ENCODE peak calls at places on chromosomes 5 and 9, in five cellular contexts. F is right lobe of liver, S is right atrium auricular region, H is tibial nerve, Q is neural crest cell. X is an unnamed sample.

GRCh38 chr9:101995231-101995630 is 256.8 kb upstream of the GRIN3A start:
- DNase-seq in F (no peak), S (no peak), H (no peak), Q (no peak), X (no peak)

GRCh38 chr9:73049280-73049679 is 96.4 kb upstream of the ALDH1A1 start:
- DNase-seq in F (no peak), S (no peak), H (no peak), Q (no peak), X (no peak)

GRCh38 chr5:98599016-98599415 is 174.4 kb upstream of the RGMB start:
- DNase-seq in F (no peak), S (no peak), H (no peak), Q (no peak), X (no peak)

GRCh38 chr9:125997510-125997823 is 250.3 kb downstream of the PBX3 start:
- DNase-seq in F (peak), S (no peak), H (no peak), Q (no peak), X (peak)

GRCh38 chr5:10576121-10576789 is 12.4 kb downstream of the ANKRD33B start:
- DNase-seq in F (peak), S (peak), H (no peak), Q (no peak), X (no peak)

GRCh38 chr5:135466178-135467050 is 14.3 kb upstream of the TIFAB start:
- DNase-seq in F (peak), S (peak), H (peak), Q (peak), X (peak)

GRCh38 chr9:111805841-111806241 is 11.1 kb upstream of the SHOC1 start:
- DNase-seq in F (no peak), S (no peak), H (no peak), Q (no peak), X (no peak)

GRCh38 chr5:144876990-144877389 is 706.3 kb downstream of the KCTD16 start:
- DNase-seq in F (no peak), S (no peak), H (no peak), Q (no peak), X (no peak)

GRCh38 chr5:66829826-66830225 is 233.6 kb downstream of the MAST4 start:
- DNase-seq in F (no peak), S (no peak), H (no peak), Q (no peak), X (no peak)

GRCh38 chr5:108735790-108736189 is 11.9 kb upstream of the FER start:
- DNase-seq in F (no peak), S (no peak), H (no peak), Q (no peak), X (no peak)

GRCh38 chr9:35749515-35750255 is 598 bp downstream of the RGP1 start:
- DNase-seq in F (peak), S (no peak), H (no peak), Q (no peak), X (no peak)

GRCh38 chr9:36796671-36797419 is 224.2 kb downstream of the MELK start:
- DNase-seq in F (no peak), S (no peak), H (no peak), Q (no peak), X (no peak)

GRCh38 chr9:36802171-36802920 is 229.7 kb downstream of the MELK start:
- DNase-seq in F (no peak), S (no peak), H (peak), Q (no peak), X (no peak)

GRCh38 chr9:36793277-36793676 is 220.6 kb downstream of the MELK start:
- DNase-seq in F (no peak), S (no peak), H (no peak), Q (no peak), X (no peak)

GRCh38 chr9:36797471-36798220 is 225.0 kb downstream of the MELK start:
- DNase-seq in F (no peak), S (no peak), H (no peak), Q (no peak), X (no peak)

GRCh38 chr9:36798350-36799065 is 225.8 kb downstream of the MELK start:
- DNase-seq in F (no peak), S (no peak), H (no peak), Q (no peak), X (no peak)
- TF ChIP-seq CTCF in F (no peak), S (no peak), H (no peak), Q (peak), X (no peak)

GRCh38 chr5:102545175-102545574 is 46.4 kb upstream of the SLCO6A1 start:
- DNase-seq in F (peak), S (no peak), H (no peak), Q (no peak), X (no peak)
- TF ChIP-seq CTCF in F (peak), S (no peak), H (no peak), Q (peak), X (peak)

GRCh38 chr5:167219296-167219695 is 1072.1 kb upstream of the WWC1 start:
- DNase-seq in F (no peak), S (no peak), H (no peak), Q (no peak), X (no peak)

DNA sequence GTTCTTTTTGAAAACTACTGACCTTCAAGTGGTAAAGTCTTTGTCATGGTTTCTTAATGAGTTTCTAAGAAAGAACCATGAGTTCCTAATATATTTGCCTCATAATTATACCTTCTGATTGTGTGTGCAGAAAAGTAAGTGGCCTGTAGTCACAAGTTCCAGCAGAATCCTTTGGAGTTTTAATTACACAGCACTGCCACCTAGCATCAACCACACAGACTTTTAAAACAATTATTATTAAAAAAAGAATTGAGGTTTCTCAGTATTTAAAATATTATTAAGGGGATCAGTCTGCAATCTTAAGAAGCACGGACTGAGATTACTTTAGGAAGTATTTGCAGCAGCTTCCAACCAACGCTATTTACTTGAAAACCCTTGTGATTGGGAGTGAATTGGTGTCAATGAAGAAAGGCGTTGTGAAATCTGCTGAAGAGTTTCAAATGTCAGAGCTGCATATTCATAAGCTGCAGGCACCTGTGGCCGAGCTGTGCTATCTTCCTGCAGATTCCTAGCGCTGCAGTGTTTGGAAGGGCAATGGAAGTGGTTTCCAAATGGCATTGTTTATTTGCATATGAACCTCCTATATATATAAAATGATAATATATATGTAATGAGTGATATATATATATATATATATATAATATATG is 1074.2 kb upstream of the WWC1 start:
- DNase-seq in F (no peak), S (no peak), H (no peak), Q (no peak), X (no peak)
- TF ChIP-seq CTCF in F (no peak), S (no peak), H (no peak), Q (peak), X (no peak)

GRCh38 chr9:94005272-94005901 is 50.2 kb upstream of the BARX1 start:
- DNase-seq in F (no peak), S (no peak), H (no peak), Q (no peak), X (no peak)

GRCh38 chr9:93996863-93997262 is 41.7 kb upstream of the BARX1 start:
- DNase-seq in F (no peak), S (no peak), H (no peak), Q (no peak), X (no peak)

GRCh38 chr9:94002316-94003140 is 47.4 kb upstream of the BARX1 start:
- DNase-seq in F (no peak), S (no peak), H (peak), Q (peak), X (no peak)
- TF ChIP-seq CTCF in F (peak), S (no peak), H (peak), Q (peak), X (peak)

DNA sequence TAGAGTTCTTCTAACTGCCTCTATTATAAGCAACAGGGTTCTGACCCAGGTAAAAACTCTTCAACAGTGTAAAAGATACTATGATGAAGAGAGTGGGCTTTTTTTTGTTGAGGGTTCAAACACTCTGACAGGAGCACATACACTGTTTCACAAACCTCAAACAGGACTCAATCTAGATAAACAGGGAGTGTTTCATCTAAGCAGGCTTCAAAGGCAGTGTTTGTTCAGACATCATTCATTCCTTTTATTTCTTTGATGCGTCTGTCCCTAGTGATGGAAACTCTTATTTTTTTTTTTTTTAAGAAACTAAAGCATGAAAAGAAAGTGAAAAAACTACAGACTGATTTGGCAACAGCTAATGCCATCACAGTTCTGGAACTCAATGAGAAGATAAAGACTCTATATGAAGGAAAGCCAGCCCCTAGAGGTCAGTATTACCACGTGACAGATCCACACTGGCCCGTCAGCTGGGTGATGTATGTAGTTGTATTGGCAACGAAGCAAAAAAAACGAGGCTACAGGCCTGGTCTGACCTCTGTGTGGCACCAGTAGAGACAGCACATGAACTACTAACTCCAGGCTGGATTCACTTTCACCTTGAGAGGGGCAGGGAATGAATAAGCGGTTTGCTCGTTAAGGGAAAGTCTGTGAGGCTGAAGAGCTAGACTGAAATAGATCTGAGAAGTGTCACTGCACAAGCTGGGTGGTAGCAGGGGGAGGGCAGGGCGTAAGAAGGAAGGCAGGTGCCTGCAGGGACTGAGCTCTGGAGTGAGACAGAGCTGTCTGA is 172.2 kb downstream of the CCDC192 start:
- DNase-seq in F (no peak), S (no peak), H (no peak), Q (peak), X (no peak)
- TF ChIP-seq CTCF in F (no peak), S (no peak), H (no peak), Q (peak), X (no peak)

X was measured in CD14-positive monocyte.